ENCODE peak calls at places on chromosomes 4 and X, in five cellular contexts. G, Y, X, I and J are unnamed samples.

GRCh38 chr4:161647757-161648156 is 516.0 kb downstream of the FSTL5 start:
- DNase-seq in G (no peak), Y (no peak), X (no peak), I (no peak), J (no peak)

GRCh38 chr4:35364321-35364870 is 879.9 kb downstream of the ARAP2 start:
- DNase-seq in Y (no peak), X (no peak), I (no peak), G (no peak), J (no peak)

GRCh38 chrX:46165411-46165810 is 379.8 kb downstream of the ZNF674 start:
- DNase-seq in G (no peak), X (no peak), Y (no peak), I (no peak), J (no peak)

GRCh38 chr4:157265281-157265680 is 44.8 kb downstream of the GRIA2 start:
- DNase-seq in X (no peak), I (no peak), Y (no peak), G (no peak), J (no peak)

GRCh38 chr4:128123036-128123435 is 61.9 kb downstream of the LARP1B start:
- DNase-seq in I (no peak), G (no peak), Y (no peak), X (no peak), J (no peak)

GRCh38 chr4:27635936-27636913 is 775.6 kb downstream of the STIM2 start:
- DNase-seq in G (no peak), I (no peak), X (no peak), Y (no peak), J (no peak)

GRCh38 chr4:108398326-108398725 is 222.1 kb upstream of the RPL34 start:
- DNase-seq in G (no peak), X (no peak), I (no peak), Y (no peak), J (no peak)

GRCh38 chrX:118423558-118423957 is 72.1 kb upstream of the DOCK11 start:
- DNase-seq in X (no peak), G (no peak), Y (no peak), I (no peak), J (no peak)

GRCh38 chr4:22462693-22463092 is 53.2 kb downstream of the ADGRA3 start:
- DNase-seq in Y (no peak), I (no peak), X (no peak), G (no peak), J (no peak)

GRCh38 chrX:67724359-67725110 is 180.7 kb downstream of the AR start:
- DNase-seq in G (no peak), Y (no peak), X (no peak), I (no peak), J (no peak)

GRCh38 chr4:76546282-76547166 is 111.5 kb downstream of the SHROOM3 start:
- DNase-seq in X (no peak), G (no peak), I (peak; percentile 14), Y (no peak), J (peak; percentile 55)

GRCh38 chrX:53421125-53421524 is 1.3 kb downstream of the SMC1A start:
- DNase-seq in X (no peak), G (no peak), Y (peak; percentile 9), I (no peak), J (no peak)

GRCh38 chrX:70613295-70613694 is 168.7 kb downstream of the DLG3 start:
- DNase-seq in I (no peak), Y (no peak), G (no peak), X (no peak), J (no peak)

GRCh38 chr4:41061482-41062185 is 152.7 kb downstream of the APBB2 start:
- DNase-seq in I (no peak), G (no peak), Y (no peak), X (no peak), J (no peak)

GRCh38 chr4:2923678-2924173 is 39.5 kb downstream of the NOP14 start:
- DNase-seq in I (no peak), Y (no peak), G (no peak), X (no peak), J (no peak)

GRCh38 chrX:98068210-98068609 is 1184.5 kb downstream of the RPA4 start:
- DNase-seq in I (no peak), X (no peak), G (no peak), Y (no peak), J (no peak)

GRCh38 chr4:6342530-6343293 is 73.1 kb downstream of the WFS1 start:
- DNase-seq in X (no peak), Y (no peak), G (peak; percentile 59), I (no peak), J (no peak)

GRCh38 chr4:145766273-145766672 is 86.3 kb downstream of the C4orf51 start:
- DNase-seq in G (no peak), Y (no peak), I (no peak), X (no peak), J (no peak)

GRCh38 chr4:128287159-128287870 is at the start of gene PGRMC2:
- DNase-seq in G (no peak), X (no peak), Y (peak; percentile 54), I (no peak), J (no peak)

GRCh38 chr4:146255463-146255862 is 41.1 kb downstream of the REELD1 start:
- DNase-seq in X (no peak), I (no peak), Y (no peak), G (no peak), J (no peak)

GRCh38 chr4:39367166-39367565 is 1.0 kb upstream of the RFC1 start:
- DNase-seq in G (no peak), I (no peak), Y (no peak), X (peak; percentile 84), J (no peak)

GRCh38 chr4:144699565-144699964 is 53.6 kb downstream of the HHIP start:
- DNase-seq in G (no peak), X (no peak), Y (no peak), I (no peak), J (no peak)

GRCh38 chrX:118254611-118255010 is 91.3 kb upstream of the WDR44 start:
- DNase-seq in Y (peak; percentile 45), G (no peak), I (no peak), X (peak; percentile 7), J (no peak)

GRCh38 chrX:34918856-34919255 is 23.7 kb upstream of the FAM47B start:
- DNase-seq in G (no peak), I (no peak), Y (no peak), X (peak; percentile 9), J (no peak)

GRCh38 chr4:115918149-115918548 is 804.7 kb upstream of the NDST4 start:
- DNase-seq in I (no peak), Y (no peak), X (no peak), G (no peak), J (no peak)

GRCh38 chrX:120549483-120550452 is 11.0 kb downstream of the CUL4B start:
- DNase-seq in G (no peak), I (no peak), Y (no peak), X (peak; percentile 76), J (peak; percentile 46)

GRCh38 chr4:18366762-18367358 is 345.3 kb upstream of the LCORL start:
- DNase-seq in Y (peak; percentile 39), I (no peak), X (peak; percentile 24), G (no peak), J (peak; percentile 24)

GRCh38 chrX:154019633-154020499 is at the start of gene IRAK1:
- DNase-seq in G (peak; percentile 84), I (no peak), X (no peak), Y (peak; percentile 73), J (no peak)
- H3K27ac ChIP-seq in G (peak within 1 kb of the TSS; percentile 84), I (peak within 1 kb of the TSS; percentile 80), X (peak within 1 kb of the TSS; percentile 69), Y (peak within 1 kb of the TSS; percentile 76), J (peak within 1 kb of the TSS; percentile 79)

DNA sequence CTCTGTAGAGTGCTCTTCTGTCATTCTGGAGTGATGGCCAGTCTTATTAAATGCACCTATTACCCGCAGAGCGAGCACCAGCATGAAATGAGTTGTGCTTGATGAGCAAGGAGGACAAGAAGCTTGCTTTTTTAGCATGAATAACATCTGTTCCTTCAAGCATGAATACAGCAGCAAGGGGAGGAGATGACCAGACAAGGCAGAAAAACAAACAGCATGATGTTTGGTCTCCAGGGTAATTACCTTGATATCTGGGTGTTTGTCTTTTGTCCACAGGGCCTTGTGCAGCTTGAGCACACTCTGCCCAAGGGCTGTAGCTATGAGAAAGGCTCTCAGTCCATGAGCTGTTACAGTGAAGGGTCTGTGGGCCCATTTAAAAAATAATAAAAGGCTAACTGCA is 324.8 kb upstream of the DDX53 start:
- DNase-seq in Y (no peak), X (no peak), I (no peak), G (no peak), J (no peak)
- H3K27ac ChIP-seq in Y (no peak overlapping the region), X (no peak overlapping the region), I (no peak overlapping the region), G (no peak overlapping the region), J (no peak overlapping the region)

DNA sequence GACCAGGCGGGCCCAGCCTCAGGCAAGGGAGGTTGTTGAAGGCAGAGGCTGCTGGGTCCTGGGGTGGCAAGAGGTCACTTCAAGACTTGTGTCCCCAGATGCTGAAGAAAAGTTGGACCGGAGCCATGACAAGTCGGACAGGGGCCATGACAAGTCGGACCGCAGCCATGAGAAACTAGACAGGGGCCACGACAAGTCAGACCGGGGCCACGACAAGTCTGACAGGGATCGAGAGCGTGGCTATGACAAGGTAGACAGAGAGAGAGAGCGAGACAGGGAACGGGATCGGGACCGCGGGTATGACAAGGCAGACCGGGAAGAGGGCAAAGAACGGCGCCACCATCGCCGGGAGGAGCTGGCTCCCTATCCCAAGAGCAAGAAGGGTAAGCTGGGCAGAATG is 4.4 kb downstream of the PQBP1 start:
- DNase-seq in Y (no peak), I (no peak), X (no peak), G (no peak), J (no peak)
- H3K27ac ChIP-seq in Y (no peak overlapping the region), I (no peak overlapping the region), X (no peak overlapping the region), G (no peak overlapping the region), J (no peak overlapping the region)

DNA sequence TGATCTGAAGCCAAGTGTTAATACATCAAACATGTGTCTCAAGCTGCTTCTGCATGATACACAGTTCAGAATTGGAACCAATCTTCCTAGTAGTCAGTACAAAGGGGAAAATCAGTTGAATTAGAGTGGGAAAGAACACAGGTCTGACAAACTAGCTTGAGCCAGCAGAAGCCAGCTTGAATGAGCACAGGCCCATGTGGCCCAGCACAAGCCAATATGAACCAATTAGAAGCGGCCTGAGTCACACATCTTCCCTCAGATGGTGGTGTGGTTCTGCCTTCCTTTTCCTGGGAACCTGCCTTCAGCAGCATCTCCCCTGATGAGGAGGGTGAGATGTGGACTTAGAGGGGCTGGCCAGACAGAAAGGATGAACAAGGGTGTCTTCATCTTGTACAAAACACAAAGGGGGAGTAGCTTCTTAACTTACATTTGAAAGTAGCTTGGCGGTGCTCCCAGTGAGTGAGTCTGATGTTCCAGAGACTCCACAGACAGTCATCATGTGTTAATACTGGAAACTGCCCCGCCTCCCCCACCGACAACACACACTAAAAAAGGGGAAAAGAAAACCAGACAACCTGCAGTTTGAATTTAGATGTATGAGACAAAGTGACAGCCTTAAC is 72.0 kb downstream of the FRMPD4 start:
- DNase-seq in X (no peak), G (no peak), I (no peak), Y (no peak), J (peak; percentile 20)
- H3K27ac ChIP-seq in X (no peak overlapping the region), G (peak overlapping the region; percentile 50), I (no peak overlapping the region), Y (no peak overlapping the region), J (peak overlapping the region; percentile 81)

GRCh38 chrX:19680580-19680979 is 165.3 kb upstream of the MAP3K15 start:
- DNase-seq in X (no peak), Y (no peak), I (no peak), G (no peak), J (no peak)
- H3K27ac ChIP-seq in X (no peak overlapping the region), Y (no peak overlapping the region), I (no peak overlapping the region), G (no peak overlapping the region), J (no peak overlapping the region)

GRCh38 chr4:176883681-176884418 is 91.1 kb upstream of the VEGFC start:
- DNase-seq in X (no peak), Y (no peak), G (peak; percentile 24), I (no peak), J (no peak)
- H3K27ac ChIP-seq in X (no peak overlapping the region), Y (no peak overlapping the region), G (no peak overlapping the region), I (no peak overlapping the region), J (peak overlapping the region; percentile 94)